ENCODE peak calls at places on chromosomes 11 and 22, in six cellular contexts. R is testis, Z is mucosa of descending colon, T is stomach, K is tibial artery, N is BJ. Q is an unnamed sample.

GRCh38 chr11:130002352-130002845 is at the start of gene PRDM10:
- DNase-seq in R (peak; percentile 96), Z (peak; percentile 95), T (peak; percentile 92), K (peak; percentile 96), N (peak; percentile 26), Q (peak; percentile 68)

GRCh38 chr11:13970986-13971385 is 8.5 kb downstream of the SPON1 start:
- DNase-seq in R (no peak), Z (peak; percentile 64), T (peak; percentile 42), K (no peak), N (no peak), Q (no peak)

GRCh38 chr11:111097191-111097590 is 148.3 kb upstream of the POU2AF2 start:
- DNase-seq in R (peak; percentile 85), Z (no peak), T (peak; percentile 44), K (peak; percentile 75), N (no peak), Q (no peak)

GRCh38 chr11:71441251-71441650 is 6.9 kb downstream of the DHCR7 start:
- DNase-seq in R (no peak), Z (no peak), T (no peak), K (peak; percentile 40), N (no peak), Q (no peak)

GRCh38 chr11:65920035-65920802 is 993 bp downstream of the DRAP1 start:
- DNase-seq in R (peak; percentile 54), Z (peak; percentile 76), T (no peak), K (peak; percentile 77), N (no peak), Q (no peak)

GRCh38 chr11:62179995-62180394 is 10.0 kb upstream of the SCGB1D1 start:
- DNase-seq in R (no peak), Z (no peak), T (no peak), K (no peak), N (no peak), Q (no peak)

GRCh38 chr11:60905551-60906113 is 753 bp downstream of the PRPF19 start:
- DNase-seq in R (no peak), Z (no peak), T (no peak), K (no peak), N (no peak), Q (no peak)

GRCh38 chr22:23066200-23067022 is 3.9 kb upstream of the GNAZ start:
- DNase-seq in R (peak; percentile 11), Z (peak; percentile 23), T (peak; percentile 20), K (peak; percentile 62), N (no peak), Q (peak; percentile 53)

GRCh38 chr11:32658639-32659406 is 75.2 kb downstream of the EIF3M start:
- DNase-seq in R (no peak), Z (no peak), T (no peak), K (no peak), N (no peak), Q (no peak)

GRCh38 chr11:111641339-111642015 is 39.2 kb downstream of the SIK2 start:
- DNase-seq in R (no peak), Z (no peak), T (no peak), K (no peak), N (no peak), Q (no peak)

GRCh38 chr22:31139866-31140716 is at the start of gene PLA2G3:
- DNase-seq in R (no peak), Z (peak; percentile 68), T (peak; percentile 78), K (no peak), N (no peak), Q (no peak)

GRCh38 chr22:35072939-35073338 is 7.0 kb downstream of the ISX start:
- DNase-seq in R (no peak), Z (no peak), T (no peak), K (no peak), N (no peak), Q (no peak)

GRCh38 chr11:65476632-65477270 is 22.1 kb upstream of the MALAT1 start:
- DNase-seq in R (no peak), Z (peak; percentile 68), T (peak; percentile 64), K (peak; percentile 72), N (no peak), Q (no peak)

GRCh38 chr22:44338183-44338812 is 25.5 kb upstream of the SHISAL1 start:
- DNase-seq in R (no peak), Z (no peak), T (peak; percentile 80), K (no peak), N (no peak), Q (no peak)

DNA sequence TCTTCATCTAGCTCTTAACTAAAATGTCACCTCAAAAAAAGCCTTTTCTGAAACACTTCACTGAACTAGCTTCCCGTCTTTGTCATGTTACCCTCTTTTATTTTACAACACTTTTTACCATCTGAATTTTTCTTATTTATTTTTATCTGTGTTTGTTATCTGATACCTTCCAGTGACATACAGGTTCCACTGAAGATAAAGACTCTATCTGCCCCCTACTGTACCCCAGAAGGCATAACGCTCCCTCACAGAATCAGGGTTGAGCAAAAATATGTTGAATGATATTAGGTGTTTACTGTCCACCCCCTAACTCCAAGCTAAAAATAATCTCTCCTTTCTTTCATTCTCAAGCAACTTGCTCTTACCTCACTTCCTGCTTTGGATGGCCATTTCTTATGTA is 654.2 kb downstream of the NELL1 start:
- DNase-seq in R (no peak), Z (no peak), T (no peak), K (no peak), N (no peak), Q (no peak)
- TF ChIP-seq CTCF in R (no peak), Z (no peak), T (no peak), K (no peak), N (no peak), Q (no peak)

DNA sequence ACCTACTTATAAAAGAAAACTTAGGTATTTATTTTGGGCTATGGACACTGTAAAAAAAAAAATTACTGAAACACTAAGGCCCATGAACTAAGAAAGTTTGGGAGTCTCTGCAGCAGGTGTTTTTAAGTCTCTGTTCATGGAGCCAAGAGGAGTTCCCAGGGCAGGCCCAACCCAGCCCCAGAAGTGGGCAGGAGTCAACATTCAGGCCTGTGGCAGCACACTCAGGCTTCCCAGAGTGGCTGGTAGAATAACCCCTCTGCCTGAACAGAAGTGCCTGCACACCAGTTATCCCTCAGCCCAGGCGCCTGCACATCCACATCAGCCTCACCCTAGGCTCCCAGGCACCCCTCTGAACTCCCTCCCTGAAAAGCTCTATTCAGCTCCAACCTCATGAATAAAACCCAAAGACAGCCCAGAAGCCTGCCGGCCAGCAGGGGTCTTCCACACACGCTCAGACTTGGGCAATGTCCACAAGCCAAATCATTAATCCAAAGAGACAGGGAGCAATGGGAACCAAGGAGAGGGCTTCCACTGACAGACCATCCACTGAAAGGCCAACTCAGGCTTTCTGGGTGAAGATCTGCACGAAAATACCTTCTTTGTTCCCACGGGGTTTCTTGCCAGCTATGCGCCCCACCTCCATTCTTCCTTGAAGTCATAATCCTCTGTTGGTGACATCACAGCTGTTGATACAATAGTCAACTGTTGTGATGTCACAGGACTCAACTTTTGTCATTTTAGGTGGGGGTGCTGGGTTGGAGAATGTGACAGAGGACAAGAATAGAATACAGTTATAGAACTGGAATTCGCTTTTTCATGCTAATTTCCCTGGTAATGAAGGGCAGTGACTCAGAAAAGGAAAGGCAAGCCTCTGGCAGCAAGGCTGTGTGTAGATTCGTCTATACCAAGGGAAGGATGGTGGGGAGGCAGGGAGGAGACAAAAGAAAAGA is 83.7 kb downstream of the RPL27A start:
- DNase-seq in R (no peak), Z (no peak), T (peak; percentile 24), K (no peak), N (no peak), Q (no peak)
- TF ChIP-seq CTCF in R (no peak), Z (no peak), T (no peak), K (no peak), N (no peak), Q (no peak)

GRCh38 chr11:105862736-105863367 is 159.2 kb downstream of the MSANTD4 start:
- DNase-seq in R (no peak), Z (no peak), T (no peak), K (no peak), N (no peak), Q (no peak)

GRCh38 chr11:105856954-105857353 is 165.1 kb downstream of the MSANTD4 start:
- DNase-seq in R (no peak), Z (no peak), T (no peak), K (no peak), N (no peak), Q (no peak)

GRCh38 chr11:105860105-105860504 is 161.9 kb downstream of the MSANTD4 start:
- DNase-seq in R (no peak), Z (no peak), T (no peak), K (no peak), N (no peak), Q (no peak)

DNA sequence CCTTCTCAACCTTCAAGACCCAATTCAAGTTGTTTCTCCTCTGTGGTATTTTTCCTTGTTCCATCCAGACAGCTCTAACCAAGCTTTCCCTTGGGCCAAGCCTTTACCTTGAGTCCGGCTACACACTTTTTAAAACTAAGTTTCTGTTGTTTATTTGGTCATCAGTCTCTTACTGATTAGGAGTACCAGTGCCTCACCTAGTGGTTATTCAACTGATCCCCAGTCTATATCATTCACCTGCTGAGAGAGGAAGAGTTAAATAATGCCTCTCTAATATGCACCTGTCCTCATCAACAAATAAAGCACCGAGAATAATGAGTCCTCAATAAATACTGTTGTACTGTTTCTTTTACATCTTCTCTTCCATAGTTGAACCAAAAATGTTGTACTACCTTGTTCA is 160.8 kb downstream of the MSANTD4 start:
- DNase-seq in R (no peak), Z (no peak), T (no peak), K (no peak), N (no peak), Q (no peak)
- TF ChIP-seq CTCF in R (no peak), Z (no peak), T (no peak), K (no peak), N (peak; percentile 13), Q (no peak)

DNA sequence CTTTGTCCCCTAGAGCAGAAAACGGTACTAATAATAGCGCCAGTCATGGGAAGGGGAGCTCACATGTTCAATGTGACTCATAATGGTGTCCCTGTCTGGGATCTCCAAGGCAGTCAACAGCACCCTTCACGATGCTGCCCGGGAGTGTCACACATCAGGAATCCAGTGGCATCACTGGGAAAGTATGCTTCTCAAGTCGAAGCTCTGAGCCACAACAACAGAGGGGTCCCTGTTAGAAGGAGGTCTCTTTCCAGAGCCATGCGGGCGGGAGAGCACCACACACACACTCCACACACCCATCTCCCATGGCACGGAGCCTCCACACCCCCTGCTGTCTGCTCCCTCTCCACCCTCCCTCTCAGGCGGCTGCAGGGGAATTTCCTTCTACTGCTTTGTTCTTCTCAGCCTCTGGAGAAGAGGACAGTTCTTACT is 119.7 kb downstream of the ETS1 start:
- DNase-seq in R (no peak), Z (no peak), T (no peak), K (peak; percentile 85), N (peak; percentile 99), Q (peak; percentile 88)
- TF ChIP-seq CTCF in R (no peak), Z (no peak), T (no peak), K (no peak), N (peak; percentile 28), Q (no peak)